ENCODE peak calls at places on chromosomes 3 and 15, in nine cellular contexts. O, W, S, C, K, H, P, Y and L are unnamed samples. For H3K4me1 and H3K36me3, the result is how much of the 10 kb centered on the place peaks cover.

GRCh38 chr3:176147251-176147650 is 1050.0 kb downstream of the TBL1XR1 start:
- DNase-seq in H (no peak), K (no peak), C (no peak), P (no peak), S (no peak), Y (no peak), W (no peak), O (no peak), L (no peak)

GRCh38 chr15:55868707-55869106 is 124.7 kb downstream of the NEDD4 start:
- DNase-seq in S (no peak), W (no peak), H (no peak), P (no peak), K (no peak), C (no peak), Y (no peak), O (no peak), L (no peak)

GRCh38 chr15:25694823-25695312 is 168.3 kb downstream of the ATP10A start:
- DNase-seq in K (no peak), O (no peak), P (no peak), W (no peak), S (no peak), H (no peak), C (no peak), Y (no peak), L (no peak)

GRCh38 chr3:54243262-54243931 is 121.0 kb downstream of the CACNA2D3 start:
- DNase-seq in H (peak), W (no peak), P (no peak), K (peak), O (peak), S (no peak), C (no peak), Y (no peak), L (peak)

GRCh38 chr3:69097407-69098086 is 12.8 kb downstream of the ARL6IP5 start:
- DNase-seq in C (no peak), P (no peak), H (no peak), S (no peak), K (no peak), Y (no peak), O (no peak), W (no peak), L (no peak)

GRCh38 chr3:10193692-10194327 is 29.1 kb downstream of the IRAK2 start:
- DNase-seq in Y (no peak), C (no peak), W (no peak), H (no peak), S (no peak), P (no peak), O (no peak), K (no peak), L (no peak)

GRCh38 chr15:19987389-19988048 is 554.1 kb downstream of the GOLGA6L6 start:
- DNase-seq in W (no peak), H (no peak), O (no peak), K (peak), P (no peak), C (no peak), Y (no peak), S (peak), L (no peak)

GRCh38 chr15:85583404-85584390 is 203.3 kb downstream of the AKAP13 start:
- DNase-seq in O (peak), W (no peak), Y (peak), P (peak), S (no peak), K (no peak), H (peak), C (peak), L (no peak)

GRCh38 chr15:51931638-51932037 is 39.9 kb downstream of the LEO1 start:
- DNase-seq in O (no peak), K (no peak), W (no peak), Y (no peak), C (peak), S (no peak), P (no peak), H (no peak), L (peak)

GRCh38 chr15:98421419-98422085 is 226.8 kb upstream of the IGF1R start:
- DNase-seq in W (peak), S (peak), K (peak), C (peak), P (peak), H (peak), O (peak), Y (peak), L (peak)

GRCh38 chr15:50116477-50116876 is 2.6 kb downstream of the ATP8B4 start:
- DNase-seq in S (peak), K (peak), C (no peak), P (no peak), Y (no peak), W (no peak), H (no peak), O (peak), L (peak)

GRCh38 chr3:45011756-45012441 is 14.2 kb upstream of the CLEC3B start:
- DNase-seq in O (peak), P (peak), Y (peak), W (peak), C (peak), K (no peak), S (no peak), H (no peak), L (peak)

GRCh38 chr3:61936344-61936937 is 375.1 kb downstream of the PTPRG start:
- DNase-seq in H (peak), S (peak), K (peak), P (no peak), Y (no peak), C (no peak), W (peak), O (peak), L (peak)

GRCh38 chr15:100761253-100761935 is 118.2 kb upstream of the ALDH1A3 start:
- DNase-seq in Y (no peak), C (peak), O (no peak), H (no peak), K (no peak), W (no peak), S (no peak), P (no peak), L (no peak)

GRCh38 chr3:154022603-154023002 is 98.6 kb upstream of the ARHGEF26 start:
- DNase-seq in C (no peak), P (no peak), S (no peak), O (peak), Y (no peak), K (no peak), W (no peak), H (no peak), L (peak)

GRCh38 chr3:49930922-49931321 is 1.3 kb upstream of the MON1A start:
- DNase-seq in O (no peak), K (peak), C (no peak), W (peak), P (no peak), S (peak), H (no peak), Y (no peak), L (no peak)

GRCh38 chr15:95324596-95325135 is 1005.8 kb upstream of the NR2F2 start:
- DNase-seq in H (no peak), Y (no peak), P (no peak), S (no peak), C (no peak), O (no peak), K (no peak), W (no peak), L (no peak)

GRCh38 chr15:80207887-80208286 is 44.1 kb downstream of the CTXND1 start:
- DNase-seq in O (peak), C (no peak), P (no peak), S (no peak), H (no peak), W (peak), K (no peak), Y (no peak), L (peak)

GRCh38 chr15:64763874-64764273 is 11.5 kb downstream of the RBPMS2 start:
- DNase-seq in O (no peak), C (no peak), H (no peak), Y (no peak), P (no peak), S (no peak), W (no peak), K (no peak), L (no peak)

GRCh38 chr15:80591938-80592825 is 102.9 kb upstream of the ABHD17C start:
- DNase-seq in Y (no peak), W (no peak), O (no peak), S (no peak), P (no peak), K (no peak), H (no peak), C (no peak), L (no peak)

GRCh38 chr3:123143669-123144411 is 57.9 kb upstream of the SEC22A start:
- DNase-seq in H (no peak), W (peak), C (no peak), O (no peak), P (no peak), K (peak), Y (no peak), S (no peak), L (no peak)

GRCh38 chr3:153897842-153898241 is 223.3 kb upstream of the ARHGEF26 start:
- DNase-seq in S (no peak), W (no peak), Y (no peak), P (no peak), O (no peak), C (no peak), H (no peak), K (no peak), L (no peak)

GRCh38 chr3:74897006-74897405 is 282.5 kb upstream of the CNTN3 start:
- DNase-seq in Y (no peak), O (peak), P (no peak), S (no peak), W (no peak), K (peak), H (no peak), C (no peak), L (no peak)

GRCh38 chr15:55742498-55742926 is 440 bp downstream of the PRTG start:
- DNase-seq in P (peak), S (no peak), K (peak), C (no peak), H (peak), Y (peak), O (peak), W (peak), L (peak)

GRCh38 chr15:69553686-69554085 is 101.1 kb downstream of the RPLP1 start:
- DNase-seq in O (no peak), P (no peak), K (no peak), W (no peak), S (no peak), Y (no peak), C (no peak), H (no peak), L (no peak)

GRCh38 chr3:194285024-194285858 is 65.9 kb downstream of the CPN2 start:
- DNase-seq in H (no peak), Y (no peak), C (no peak), P (no peak), S (no peak), W (no peak), K (no peak), O (peak), L (peak)

GRCh38 chr15:67114846-67115521 is 49.6 kb downstream of the SMAD3 start:
- DNase-seq in P (no peak), C (no peak), W (no peak), S (no peak), K (no peak), O (no peak), H (no peak), Y (no peak), L (no peak)
- H3K4me1 ChIP-seq in P (half or more), C (half or more), W (under half), S (under half), K (under half), O (half or more), H (half or more), Y (half or more), L (half or more)

GRCh38 chr3:133408366-133408765 is 8.5 kb downstream of the BFSP2 start:
- DNase-seq in O (no peak), P (no peak), H (no peak), Y (no peak), C (no peak), S (no peak), K (no peak), W (no peak), L (peak)

GRCh38 chr3:133412511-133413165 is 12.8 kb downstream of the BFSP2 start:
- DNase-seq in P (no peak), W (peak), O (peak), C (peak), Y (no peak), S (no peak), H (no peak), K (no peak), L (no peak)

GRCh38 chr3:133413166-133414020 is 13.5 kb downstream of the BFSP2 start:
- DNase-seq in C (no peak), K (no peak), W (peak), O (peak), H (peak), Y (no peak), S (no peak), P (no peak), L (peak)

GRCh38 chr3:133408961-133409360 is 9.1 kb downstream of the BFSP2 start:
- DNase-seq in Y (no peak), O (peak), H (no peak), C (no peak), W (no peak), K (no peak), P (no peak), S (no peak), L (peak)

GRCh38 chr3:133410191-133410892 is 10.5 kb downstream of the BFSP2 start:
- DNase-seq in P (no peak), S (no peak), O (no peak), C (no peak), H (no peak), W (no peak), K (no peak), Y (no peak), L (no peak)
- H3K4me3 ChIP-seq in P (no peak), S (no peak), O (no peak), C (no peak), H (no peak), W (no peak), K (no peak), Y (no peak), L (no peak)

GRCh38 chr3:15722877-15723623 is 74.7 kb downstream of the ANKRD28 start:
- DNase-seq in O (no peak), H (no peak), K (no peak), W (no peak), S (no peak), P (no peak), Y (no peak), C (no peak), L (no peak)
- H3K36me3 ChIP-seq in O (under half), H (under half), K (under half), W (under half), S (under half), P (half or more), Y (half or more), C (under half), L (half or more)

DNA sequence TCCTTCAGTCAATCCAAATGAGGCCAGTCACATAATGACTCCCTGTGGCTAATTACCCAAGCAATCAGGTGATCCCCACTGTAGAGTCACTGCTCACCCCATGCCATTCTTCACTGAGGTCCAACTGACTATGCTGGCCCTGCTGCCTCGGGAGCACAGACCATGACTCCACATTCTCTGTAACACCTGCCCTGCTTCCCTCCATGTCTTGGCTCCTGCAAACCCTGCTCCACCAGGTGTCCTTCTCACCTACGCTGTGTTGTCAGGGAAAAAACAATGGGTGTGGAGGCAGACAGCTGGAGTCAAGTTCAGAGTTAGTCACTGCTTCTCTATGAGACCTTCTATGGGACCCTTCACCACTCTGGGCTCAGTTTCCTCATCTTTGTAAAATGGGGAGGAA is 6.1 kb upstream of the SFMBT1 start:
- DNase-seq in H (peak), C (no peak), S (peak), W (no peak), O (no peak), Y (no peak), P (no peak), K (no peak), L (no peak)
- H3K4me1 ChIP-seq in H (under half), C (under half), S (under half), W (under half), O (under half), Y (under half), P (under half), K (under half), L (under half)